ENCODE peak calls at places on chromosomes 2 and 18, in five cellular contexts. T is HepG2, C is GM12878, E is K562, N is SK-N-SH. D is an unnamed sample.

GRCh38 chr18:43563780-43564179 is 286.5 kb upstream of the SYT4 start:
- DNase-seq in N (peak; percentile 40), T (peak; percentile 12), C (no peak), E (no peak), D (no peak)

GRCh38 chr2:118857677-118858484 is 10.4 kb upstream of the EN1 start:
- DNase-seq in N (no peak), T (no peak), E (no peak), C (no peak), D (no peak)

GRCh38 chr2:205712983-205713531 is 30.8 kb downstream of the NRP2 start:
- DNase-seq in T (no peak), C (no peak), N (no peak), E (no peak), D (no peak)

GRCh38 chr2:121603185-121603584 is 46.1 kb downstream of the CLASP1 start:
- DNase-seq in C (no peak), T (no peak), N (no peak), E (no peak), D (no peak)

GRCh38 chr2:43831438-43832294 is 7.0 kb downstream of the ABCG5 start:
- DNase-seq in T (no peak), N (peak; percentile 77), E (peak; percentile 20), C (no peak), D (no peak)

GRCh38 chr2:46072146-46072820 is 224.9 kb upstream of the EPAS1 start:
- DNase-seq in C (no peak), E (no peak), T (no peak), N (no peak), D (no peak)

GRCh38 chr2:25009954-25010353 is 31.9 kb upstream of the EFR3B start:
- DNase-seq in E (no peak), N (no peak), C (no peak), T (no peak), D (no peak)

GRCh38 chr2:84749442-84749841 is 131.4 kb downstream of the TRABD2A start:
- DNase-seq in E (no peak), T (no peak), C (no peak), N (no peak), D (no peak)

GRCh38 chr2:231521443-231521842 is 8.8 kb downstream of the NMUR1 start:
- DNase-seq in E (no peak), T (no peak), N (no peak), C (no peak), D (no peak)

GRCh38 chr18:61448316-61448715 is 115.1 kb downstream of the CDH20 start:
- DNase-seq in E (no peak), T (no peak), C (no peak), N (no peak), D (no peak)

GRCh38 chr2:60480089-60480773 is 73.2 kb downstream of the BCL11A start:
- DNase-seq in E (no peak), T (peak; percentile 92), C (no peak), N (no peak), D (no peak)

GRCh38 chr2:120109186-120110061 is 96.5 kb downstream of the EPB41L5 start:
- DNase-seq in E (peak; percentile 9), C (peak; percentile 19), N (peak; percentile 41), T (peak; percentile 55), D (peak; percentile 12)

GRCh38 chr2:132736059-132736458 is 66.1 kb upstream of the LYPD1 start:
- DNase-seq in E (no peak), N (no peak), T (no peak), C (no peak), D (no peak)

GRCh38 chr2:186917866-186918265 is 68.9 kb upstream of the ZSWIM2 start:
- DNase-seq in T (no peak), N (no peak), E (no peak), C (no peak), D (no peak)

GRCh38 chr2:11155326-11156059 is at the start of gene SLC66A3:
- DNase-seq in C (no peak), E (no peak), N (no peak), T (peak; percentile 78), D (peak; percentile 59)

GRCh38 chr2:197399887-197400540 is 34.8 kb downstream of the SF3B1 start:
- DNase-seq in T (no peak), C (no peak), N (no peak), E (no peak), D (no peak)

GRCh38 chr2:128427356-128427755 is 108.7 kb upstream of the HS6ST1 start:
- DNase-seq in C (no peak), T (no peak), N (no peak), E (no peak), D (no peak)

GRCh38 chr2:52260904-52261303 is 1229.0 kb upstream of the NRXN1 start:
- DNase-seq in T (no peak), C (no peak), E (no peak), N (no peak), D (no peak)

GRCh38 chr18:48470484-48471180 is 61.4 kb upstream of the ZBTB7C start:
- DNase-seq in N (no peak), T (peak; percentile 43), C (no peak), E (no peak), D (no peak)

GRCh38 chr2:73099486-73099885 is 13.3 kb downstream of the RAB11FIP5 start:
- DNase-seq in E (no peak), T (no peak), N (no peak), C (no peak), D (no peak)

GRCh38 chr2:150470435-150470834 is 17.0 kb downstream of the RND3 start:
- DNase-seq in E (no peak), C (no peak), T (no peak), N (no peak), D (no peak)

GRCh38 chr2:112646102-112646719 is 472 bp downstream of the SLC20A1 start:
- DNase-seq in C (no peak), T (no peak), N (peak; percentile 73), E (no peak), D (no peak)

GRCh38 chr2:130393318-130393910 is 37.6 kb downstream of the PTPN18 start:
- DNase-seq in E (no peak), C (no peak), N (no peak), T (no peak), D (no peak)

GRCh38 chr2:215579809-215580208 is 143.9 kb upstream of the FN1 start:
- DNase-seq in C (no peak), N (no peak), T (peak; percentile 13), E (no peak), D (no peak)

GRCh38 chr18:21996261-21996892 is 173.0 kb upstream of the GATA6 start:
- DNase-seq in T (peak; percentile 23), C (no peak), N (no peak), E (no peak), D (no peak)

GRCh38 chr18:44771957-44772917 is 91.5 kb downstream of the SETBP1 start:
- DNase-seq in N (no peak), E (no peak), T (peak; percentile 85), C (no peak), D (no peak)

GRCh38 chr2:15986068-15986560 is 45.8 kb downstream of the MYCN start:
- DNase-seq in T (no peak), C (no peak), E (no peak), N (peak; percentile 72), D (no peak)

GRCh38 chr18:6901283-6901926 is 171.9 kb downstream of the ARHGAP28 start:
- DNase-seq in T (no peak), N (no peak), E (no peak), C (no peak), D (no peak)

GRCh38 chr18:58819051-58819450 is 45.6 kb upstream of the ZNF532 start:
- DNase-seq in C (peak; percentile 70), E (no peak), T (no peak), N (no peak), D (no peak)

DNA sequence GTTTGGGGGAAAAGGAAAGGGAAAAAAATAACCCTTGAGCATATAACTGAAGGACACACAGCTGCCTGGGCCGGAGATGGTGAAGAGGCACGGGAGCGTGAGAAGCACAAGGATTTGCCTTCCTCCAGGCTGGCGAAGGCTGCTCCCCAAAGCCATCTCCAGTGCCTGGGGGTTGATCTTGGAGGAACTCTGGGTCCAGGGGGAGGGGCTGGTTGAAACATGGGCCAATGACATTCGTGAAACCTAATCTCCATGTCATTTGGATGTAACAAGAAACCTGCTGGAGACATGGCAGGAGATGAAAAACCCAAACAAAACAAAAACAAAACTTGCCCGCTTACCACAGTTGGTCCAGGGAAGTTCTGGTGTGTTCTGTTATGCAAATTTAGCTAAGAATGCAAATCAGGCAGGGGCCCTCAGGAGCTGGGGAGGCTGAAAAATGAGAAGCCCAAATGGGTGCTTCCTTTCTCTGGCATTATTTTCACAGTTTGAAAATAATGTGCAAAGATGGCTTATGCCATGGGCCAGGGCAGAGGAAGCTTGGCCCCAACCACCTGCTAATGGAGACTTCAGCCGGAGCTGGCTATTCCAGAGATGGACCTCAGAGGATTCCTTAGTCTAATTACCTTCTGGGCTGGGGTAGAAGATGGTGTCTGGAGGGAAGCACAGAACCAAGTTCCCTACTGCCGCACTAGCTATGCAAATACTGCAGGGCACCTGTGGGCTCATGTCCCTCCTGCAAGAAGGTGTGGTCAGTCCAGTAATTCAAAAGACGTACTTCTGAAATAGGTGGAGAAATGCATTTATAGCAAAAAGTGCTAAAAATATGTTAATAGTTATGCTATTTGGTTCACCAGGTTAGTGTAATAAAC is 180.9 kb downstream of the BCL2 start:
- DNase-seq in N (no peak), T (no peak), E (no peak), C (peak; percentile 94), D (no peak)
- TF ChIP-seq ZBTB33 in N (no peak), T (no peak), E (no peak), C (no peak), D (no peak)

DNA sequence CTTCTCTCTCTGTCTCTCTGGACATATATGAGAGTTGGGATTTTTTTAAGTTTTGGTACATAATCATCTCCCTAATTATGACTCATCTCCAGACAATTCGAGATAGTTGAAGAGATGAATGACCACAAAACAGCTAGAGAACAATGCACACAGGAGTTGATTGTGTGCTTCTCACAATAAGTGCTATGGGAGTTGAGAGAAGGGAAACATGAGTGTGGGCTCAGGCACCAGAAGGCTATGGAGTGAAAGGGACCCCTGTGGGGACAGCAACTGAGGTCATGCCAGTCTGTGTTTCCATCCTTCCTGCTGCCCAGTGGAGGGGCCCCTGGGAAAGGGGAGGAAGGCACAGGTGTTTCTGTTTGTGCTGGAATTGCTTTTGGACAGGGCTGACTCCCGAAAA is 6.5 kb upstream of the YWHAQ start:
- DNase-seq in N (no peak), E (no peak), C (no peak), T (peak; percentile 62), D (peak; percentile 53)
- TF ChIP-seq ZBTB33 in N (no peak), E (no peak), C (no peak), T (no peak), D (no peak)

GRCh38 chr2:174586896-174587295 is 10.7 kb downstream of the WIPF1 start:
- DNase-seq in E (no peak), N (no peak), T (no peak), C (no peak), D (no peak)

GRCh38 chr2:174585657-174586056 is 11.9 kb downstream of the WIPF1 start:
- DNase-seq in N (no peak), T (no peak), E (no peak), C (no peak), D (no peak)

GRCh38 chr2:174587607-174588006 is 10.0 kb downstream of the WIPF1 start:
- DNase-seq in C (no peak), E (no peak), N (peak; percentile 66), T (no peak), D (no peak)

GRCh38 chr2:174586418-174586817 is 11.2 kb downstream of the WIPF1 start:
- DNase-seq in E (no peak), T (no peak), N (no peak), C (no peak), D (no peak)

GRCh38 chr2:174585111-174585510 is 12.5 kb downstream of the WIPF1 start:
- DNase-seq in E (no peak), N (no peak), T (peak; percentile 13), C (no peak), D (no peak)
- TF ChIP-seq ZBTB33 in E (no peak), N (no peak), T (no peak), C (no peak), D (no peak)

GRCh38 chr18:74507120-74507881 is 11.1 kb downstream of the CNDP2 start:
- DNase-seq in T (no peak), C (no peak), N (no peak), E (no peak), D (no peak)
- TF ChIP-seq ZBTB33 in T (no peak), C (no peak), N (no peak), E (no peak), D (no peak)

D was measured in HCT116.